ENCODE peak calls at places on chromosome 1, in four cellular contexts. One of them, this sample, is unnamed.

GRCh38 chr1:154931940-154932487 is 4.5 kb downstream of the PMVK start:
- DNase-seq in K562: no peak
- DNase-seq in HepG2: peak
- DNase-seq in GM12878: no peak
- DNase-seq in this sample: no peak

GRCh38 chr1:151056149-151056548 is 3.3 kb downstream of the CDC42SE1 start:
- DNase-seq in K562: no peak
- DNase-seq in HepG2: no peak
- DNase-seq in GM12878: no peak
- DNase-seq in this sample: no peak

GRCh38 chr1:61591316-61591715 is 133.6 kb downstream of the TM2D1 start:
- DNase-seq in HepG2: no peak
- DNase-seq in GM12878: no peak
- DNase-seq in K562: no peak
- DNase-seq in this sample: no peak

GRCh38 chr1:234826352-234826751 is 216.4 kb upstream of the IRF2BP2 start:
- DNase-seq in K562: no peak
- DNase-seq in GM12878: no peak
- DNase-seq in HepG2: no peak
- DNase-seq in this sample: no peak

GRCh38 chr1:206039046-206039929 is 13.7 kb upstream of the RHEX start:
- DNase-seq in HepG2: no peak
- DNase-seq in GM12878: no peak
- DNase-seq in K562: no peak
- DNase-seq in this sample: no peak

GRCh38 chr1:203148579-203148978 is 21.1 kb downstream of the ADORA1 start:
- DNase-seq in K562: no peak
- DNase-seq in HepG2: no peak
- DNase-seq in GM12878: no peak
- DNase-seq in this sample: no peak

GRCh38 chr1:109903371-109903930 is 7.2 kb upstream of the CSF1 start:
- DNase-seq in HepG2: no peak
- DNase-seq in K562: no peak
- DNase-seq in GM12878: no peak
- DNase-seq in this sample: no peak

GRCh38 chr1:112905420-112906154 is 50.4 kb downstream of the SLC16A1 start:
- DNase-seq in GM12878: no peak
- DNase-seq in HepG2: no peak
- DNase-seq in K562: no peak
- DNase-seq in this sample: no peak

GRCh38 chr1:36109041-36109679 is 15.9 kb downstream of the COL8A2 start:
- DNase-seq in K562: no peak
- DNase-seq in GM12878: no peak
- DNase-seq in HepG2: no peak
- DNase-seq in this sample: no peak

GRCh38 chr1:15272009-15272781 is 25.2 kb downstream of the FHAD1 start:
- DNase-seq in GM12878: no peak
- DNase-seq in HepG2: peak
- DNase-seq in K562: peak
- DNase-seq in this sample: peak

GRCh38 chr1:47996060-47996405 is 1.2 kb downstream of the TRABD2B start:
- DNase-seq in HepG2: no peak
- DNase-seq in K562: no peak
- DNase-seq in GM12878: no peak
- DNase-seq in this sample: no peak

GRCh38 chr1:47997289-47998200 is at the start of gene TRABD2B:
- DNase-seq in K562: peak
- DNase-seq in HepG2: peak
- DNase-seq in GM12878: no peak
- DNase-seq in this sample: peak

GRCh38 chr1:47993881-47994625 is 3.1 kb downstream of the TRABD2B start:
- DNase-seq in GM12878: no peak
- DNase-seq in HepG2: no peak
- DNase-seq in K562: no peak
- DNase-seq in this sample: no peak

GRCh38 chr1:47996406-47997226 is 569 bp downstream of the TRABD2B start:
- DNase-seq in K562: no peak
- DNase-seq in HepG2: no peak
- DNase-seq in GM12878: no peak
- DNase-seq in this sample: no peak

GRCh38 chr1:47995306-47996050 is 1.7 kb downstream of the TRABD2B start:
- DNase-seq in K562: no peak
- DNase-seq in HepG2: no peak
- DNase-seq in GM12878: no peak
- DNase-seq in this sample: no peak
- TF ChIP-seq FOXK2 in K562: no peak
- TF ChIP-seq FOXK2 in HepG2: no peak
- TF ChIP-seq FOXK2 in GM12878: no peak
- TF ChIP-seq FOXK2 in this sample: no peak

GRCh38 chr1:94301186-94301585 is 63.8 kb upstream of the ARHGAP29 start:
- DNase-seq in HepG2: no peak
- DNase-seq in K562: no peak
- DNase-seq in GM12878: no peak
- DNase-seq in this sample: no peak
- TF ChIP-seq SP1 in HepG2: no peak
- TF ChIP-seq SP1 in K562: no peak
- TF ChIP-seq SP1 in GM12878: no peak
- TF ChIP-seq SP1 in this sample: no peak

DNA sequence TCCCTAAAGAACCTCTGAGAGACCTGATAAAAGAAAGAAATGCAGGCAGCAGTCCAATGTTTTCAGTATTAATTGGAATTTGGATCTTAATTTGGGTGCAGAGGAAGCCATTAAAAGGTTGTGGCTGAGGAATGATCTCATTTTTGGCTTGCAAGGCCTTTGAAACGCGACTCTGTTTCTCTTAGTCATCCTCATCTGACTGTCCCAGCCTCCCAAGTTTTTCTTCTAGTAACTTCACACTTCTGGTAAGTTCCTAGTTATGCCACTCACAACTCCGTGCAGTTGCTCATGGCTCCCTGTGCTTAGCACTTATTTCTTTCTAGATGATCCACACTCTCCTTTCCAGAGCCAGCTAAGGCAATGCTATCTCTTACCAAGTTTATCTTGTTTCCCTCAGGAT is 147.4 kb upstream of the USP24 start:
- DNase-seq in HepG2: no peak
- DNase-seq in GM12878: no peak
- DNase-seq in K562: no peak
- DNase-seq in this sample: no peak
- TF ChIP-seq FOXK2 in HepG2: no peak
- TF ChIP-seq FOXK2 in GM12878: no peak
- TF ChIP-seq FOXK2 in K562: no peak
- TF ChIP-seq FOXK2 in this sample: no peak

GRCh38 chr1:33374336-33375105 is 53.6 kb upstream of the A3GALT2 start:
- DNase-seq in HepG2: no peak
- DNase-seq in K562: peak
- DNase-seq in GM12878: no peak
- DNase-seq in this sample: no peak
- TF ChIP-seq SP1 in HepG2: no peak
- TF ChIP-seq SP1 in K562: no peak
- TF ChIP-seq SP1 in GM12878: no peak
- TF ChIP-seq SP1 in this sample: no peak

GRCh38 chr1:44154049-44154448 is 12.6 kb upstream of the KLF18 start:
- DNase-seq in GM12878: no peak
- DNase-seq in HepG2: no peak
- DNase-seq in K562: no peak
- DNase-seq in this sample: no peak

GRCh38 chr1:44147582-44147981 is 6.2 kb upstream of the KLF18 start:
- DNase-seq in GM12878: no peak
- DNase-seq in K562: no peak
- DNase-seq in HepG2: no peak
- DNase-seq in this sample: no peak

GRCh38 chr1:44151808-44152207 is 10.4 kb upstream of the KLF18 start:
- DNase-seq in GM12878: no peak
- DNase-seq in HepG2: no peak
- DNase-seq in K562: no peak
- DNase-seq in this sample: no peak

GRCh38 chr1:44154665-44155064 is 13.2 kb upstream of the KLF18 start:
- DNase-seq in GM12878: no peak
- DNase-seq in K562: no peak
- DNase-seq in HepG2: peak
- DNase-seq in this sample: no peak

GRCh38 chr1:44151332-44151731 is 9.9 kb upstream of the KLF18 start:
- DNase-seq in K562: no peak
- DNase-seq in GM12878: peak
- DNase-seq in HepG2: no peak
- DNase-seq in this sample: no peak
- TF ChIP-seq FOXK2 in K562: no peak
- TF ChIP-seq FOXK2 in GM12878: no peak
- TF ChIP-seq FOXK2 in HepG2: no peak
- TF ChIP-seq FOXK2 in this sample: no peak

DNA sequence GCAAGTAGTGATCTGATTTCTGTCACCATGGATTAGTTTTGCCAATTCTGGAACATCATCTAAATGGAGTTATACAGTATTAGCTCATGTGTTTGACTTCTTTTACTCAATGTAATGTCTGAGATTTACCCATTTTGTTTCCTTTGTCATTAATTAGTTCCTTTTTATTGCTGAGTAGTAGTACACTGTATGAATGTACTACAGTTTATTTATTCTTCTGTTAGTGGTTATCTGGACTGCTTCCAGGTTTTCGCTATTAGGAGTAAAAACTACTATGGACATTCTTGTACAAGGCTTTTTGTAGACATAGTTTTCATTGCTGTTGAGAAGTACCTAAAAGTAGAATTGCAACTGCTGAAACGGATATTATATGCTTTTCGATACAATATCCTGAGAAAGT is 14.1 kb downstream of the SUCO start:
- DNase-seq in HepG2: no peak
- DNase-seq in GM12878: no peak
- DNase-seq in K562: no peak
- DNase-seq in this sample: no peak
- TF ChIP-seq SP1 in HepG2: no peak
- TF ChIP-seq SP1 in GM12878: no peak
- TF ChIP-seq SP1 in K562: no peak
- TF ChIP-seq SP1 in this sample: no peak

This sample was measured in HEK293T.